ENCODE peak calls at places on chromosomes 2 and 18, in five cellular contexts. One of them, this sample, is unnamed. For H3K4me1, the result is how much of the 10 kb centered on the place peaks cover.

GRCh38 chr2:164896634-164897033 is 55.0 kb upstream of the COBLL1 start:
- DNase-seq in transverse colon: no peak
- DNase-seq in heart right ventricle: no peak
- DNase-seq in adrenal gland: no peak
- DNase-seq in A549: peak
- DNase-seq in this sample: no peak

GRCh38 chr2:120684691-120685402 is 50.8 kb upstream of the GLI2 start:
- DNase-seq in A549: no peak
- DNase-seq in heart right ventricle: no peak
- DNase-seq in adrenal gland: no peak
- DNase-seq in transverse colon: no peak
- DNase-seq in this sample: no peak

GRCh38 chr2:14524803-14525080 is 107.8 kb upstream of the LRATD1 start:
- DNase-seq in A549: no peak
- DNase-seq in adrenal gland: no peak
- DNase-seq in transverse colon: no peak
- DNase-seq in heart right ventricle: no peak
- DNase-seq in this sample: no peak

GRCh38 chr2:8679827-8680731 is 1.8 kb upstream of the ID2 start:
- DNase-seq in transverse colon: peak
- DNase-seq in heart right ventricle: peak
- DNase-seq in A549: peak
- DNase-seq in adrenal gland: peak
- DNase-seq in this sample: peak

GRCh38 chr2:29281585-29281984 is 166.4 kb downstream of the CLIP4 start:
- DNase-seq in adrenal gland: peak
- DNase-seq in A549: peak
- DNase-seq in heart right ventricle: peak
- DNase-seq in transverse colon: no peak
- DNase-seq in this sample: no peak

GRCh38 chr18:13481820-13482640 is 244.3 kb downstream of the FAM210A start:
- DNase-seq in adrenal gland: no peak
- DNase-seq in A549: no peak
- DNase-seq in heart right ventricle: no peak
- DNase-seq in transverse colon: peak
- DNase-seq in this sample: no peak

GRCh38 chr2:135299656-135300244 is 231.3 kb downstream of the ZRANB3 start:
- DNase-seq in transverse colon: no peak
- DNase-seq in adrenal gland: no peak
- DNase-seq in A549: no peak
- DNase-seq in heart right ventricle: no peak
- DNase-seq in this sample: no peak

GRCh38 chr2:126832038-126832437 is 66.7 kb upstream of the TEX51 start:
- DNase-seq in heart right ventricle: no peak
- DNase-seq in transverse colon: no peak
- DNase-seq in A549: no peak
- DNase-seq in adrenal gland: no peak
- DNase-seq in this sample: no peak

GRCh38 chr2:7835693-7836680 is 845.9 kb upstream of the ID2 start:
- DNase-seq in adrenal gland: no peak
- DNase-seq in transverse colon: no peak
- DNase-seq in A549: no peak
- DNase-seq in heart right ventricle: no peak
- DNase-seq in this sample: no peak

GRCh38 chr18:79802298-79802697 is 4.6 kb downstream of the KCNG2 start:
- DNase-seq in heart right ventricle: no peak
- DNase-seq in transverse colon: no peak
- DNase-seq in adrenal gland: no peak
- DNase-seq in A549: no peak
- DNase-seq in this sample: peak

GRCh38 chr2:199883474-199884212 is 27.4 kb upstream of the C2orf69 start:
- DNase-seq in transverse colon: no peak
- DNase-seq in adrenal gland: no peak
- DNase-seq in heart right ventricle: no peak
- DNase-seq in A549: no peak
- DNase-seq in this sample: no peak

GRCh38 chr2:204664708-204665121 is 119.4 kb downstream of the PARD3B start:
- DNase-seq in A549: peak
- DNase-seq in heart right ventricle: no peak
- DNase-seq in adrenal gland: no peak
- DNase-seq in transverse colon: no peak
- DNase-seq in this sample: no peak

GRCh38 chr18:73741946-73742345 is 405.7 kb downstream of the FBXO15 start:
- DNase-seq in heart right ventricle: no peak
- DNase-seq in adrenal gland: no peak
- DNase-seq in A549: no peak
- DNase-seq in transverse colon: no peak
- DNase-seq in this sample: no peak

GRCh38 chr2:59654753-59655152 is 898.7 kb downstream of the BCL11A start:
- DNase-seq in heart right ventricle: no peak
- DNase-seq in transverse colon: no peak
- DNase-seq in adrenal gland: peak
- DNase-seq in A549: no peak
- DNase-seq in this sample: no peak

GRCh38 chr18:25329783-25330182 is 22.2 kb downstream of the ZNF521 start:
- DNase-seq in adrenal gland: no peak
- DNase-seq in heart right ventricle: no peak
- DNase-seq in transverse colon: no peak
- DNase-seq in A549: no peak
- DNase-seq in this sample: no peak

GRCh38 chr2:45821558-45822271 is 170.2 kb downstream of the PRKCE start:
- DNase-seq in A549: peak
- DNase-seq in heart right ventricle: peak
- DNase-seq in adrenal gland: peak
- DNase-seq in transverse colon: peak
- DNase-seq in this sample: no peak

GRCh38 chr2:100614455-100615000 is 51.7 kb downstream of the PDCL3 start:
- DNase-seq in transverse colon: no peak
- DNase-seq in A549: no peak
- DNase-seq in adrenal gland: no peak
- DNase-seq in heart right ventricle: no peak
- DNase-seq in this sample: no peak

GRCh38 chr2:72778410-72778809 is 47.4 kb downstream of the EXOC6B start:
- DNase-seq in heart right ventricle: no peak
- DNase-seq in transverse colon: no peak
- DNase-seq in A549: peak
- DNase-seq in adrenal gland: no peak
- DNase-seq in this sample: no peak

GRCh38 chr18:46388295-46388694 is 268.7 kb downstream of the LOXHD1 start:
- DNase-seq in heart right ventricle: no peak
- DNase-seq in transverse colon: no peak
- DNase-seq in adrenal gland: no peak
- DNase-seq in A549: no peak
- DNase-seq in this sample: no peak

GRCh38 chr2:221385716-221386115 is 186.4 kb downstream of the EPHA4 start:
- DNase-seq in A549: no peak
- DNase-seq in adrenal gland: no peak
- DNase-seq in heart right ventricle: no peak
- DNase-seq in transverse colon: no peak
- DNase-seq in this sample: no peak

GRCh38 chr2:128378231-128379020 is 59.8 kb upstream of the HS6ST1 start:
- DNase-seq in adrenal gland: no peak
- DNase-seq in heart right ventricle: no peak
- DNase-seq in A549: no peak
- DNase-seq in transverse colon: peak
- DNase-seq in this sample: no peak

GRCh38 chr2:109457811-109458210 is 156.0 kb downstream of the SEPTIN10 start:
- DNase-seq in A549: no peak
- DNase-seq in heart right ventricle: no peak
- DNase-seq in adrenal gland: no peak
- DNase-seq in transverse colon: no peak
- DNase-seq in this sample: no peak

GRCh38 chr2:65227035-65227470 is 578 bp upstream of the ACTR2 start:
- DNase-seq in heart right ventricle: no peak
- DNase-seq in adrenal gland: peak
- DNase-seq in transverse colon: peak
- DNase-seq in A549: peak
- DNase-seq in this sample: no peak

GRCh38 chr2:180776924-180777323 is 203.5 kb upstream of the UBE2E3 start:
- DNase-seq in transverse colon: no peak
- DNase-seq in A549: no peak
- DNase-seq in adrenal gland: no peak
- DNase-seq in heart right ventricle: no peak
- DNase-seq in this sample: no peak

GRCh38 chr2:70083344-70084156 is 3.7 kb upstream of the PCBP1 start:
- DNase-seq in transverse colon: peak
- DNase-seq in heart right ventricle: no peak
- DNase-seq in A549: peak
- DNase-seq in adrenal gland: no peak
- DNase-seq in this sample: peak

GRCh38 chr2:33437297-33437696 is 39.2 kb upstream of the RASGRP3 start:
- DNase-seq in transverse colon: no peak
- DNase-seq in adrenal gland: no peak
- DNase-seq in A549: no peak
- DNase-seq in heart right ventricle: no peak
- DNase-seq in this sample: no peak

GRCh38 chr2:231294116-231294515 is 95.7 kb downstream of the ARMC9 start:
- DNase-seq in heart right ventricle: peak
- DNase-seq in A549: no peak
- DNase-seq in transverse colon: no peak
- DNase-seq in adrenal gland: peak
- DNase-seq in this sample: no peak

GRCh38 chr2:68303033-68303901 is 16.5 kb downstream of the CNRIP1 start:
- DNase-seq in adrenal gland: no peak
- DNase-seq in A549: no peak
- DNase-seq in heart right ventricle: no peak
- DNase-seq in transverse colon: no peak
- DNase-seq in this sample: no peak

GRCh38 chr2:150466770-150467640 is 20.5 kb downstream of the RND3 start:
- DNase-seq in heart right ventricle: no peak
- DNase-seq in transverse colon: no peak
- DNase-seq in adrenal gland: no peak
- DNase-seq in A549: no peak
- DNase-seq in this sample: no peak

GRCh38 chr18:50578651-50579050 is 18.8 kb downstream of the MAPK4 start:
- DNase-seq in heart right ventricle: no peak
- DNase-seq in A549: peak
- DNase-seq in adrenal gland: peak
- DNase-seq in transverse colon: no peak
- DNase-seq in this sample: no peak

GRCh38 chr18:59393381-59393780 is 34.3 kb upstream of the LMAN1 start:
- DNase-seq in A549: no peak
- DNase-seq in transverse colon: no peak
- DNase-seq in adrenal gland: no peak
- DNase-seq in heart right ventricle: no peak
- DNase-seq in this sample: no peak
- H3K4me1 ChIP-seq in A549: under half
- H3K4me1 ChIP-seq in transverse colon: under half
- H3K4me1 ChIP-seq in adrenal gland: under half
- H3K4me1 ChIP-seq in heart right ventricle: under half
- H3K4me1 ChIP-seq in this sample: under half

DNA sequence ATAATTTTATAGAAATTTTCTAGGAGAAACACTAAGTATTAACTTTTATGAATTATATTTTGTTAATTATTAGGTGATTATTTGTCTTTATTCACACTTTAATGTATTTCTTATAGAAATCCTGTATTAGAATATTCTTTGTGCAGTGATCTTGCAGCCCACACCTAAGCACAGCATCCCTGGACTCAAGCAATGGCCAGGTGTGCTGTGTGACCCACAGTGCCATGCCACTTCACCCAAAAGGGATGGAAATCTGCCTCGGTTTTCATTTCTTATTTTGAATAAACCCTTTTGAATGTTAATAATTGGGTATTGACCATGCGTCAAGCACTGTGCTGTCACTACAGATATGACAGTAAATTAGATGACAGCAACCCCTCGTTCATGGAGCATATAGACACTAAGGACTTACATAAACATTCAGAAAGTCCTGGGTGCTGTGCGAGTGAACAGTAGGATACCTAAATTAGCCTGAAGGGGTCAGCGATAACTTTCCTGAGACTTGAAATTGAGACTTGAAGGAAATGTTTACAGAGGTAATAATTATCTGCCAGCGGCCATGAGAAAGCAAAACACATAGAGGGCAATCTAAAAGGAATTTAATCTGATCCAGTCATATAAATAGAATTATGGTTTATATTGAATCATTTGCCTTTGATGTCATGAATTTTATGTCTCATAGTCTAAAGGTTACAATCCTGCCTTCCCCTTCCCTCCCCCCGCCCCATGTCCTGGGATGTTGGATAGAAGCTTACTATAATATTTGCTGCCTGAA is 52.7 kb upstream of the CALCRL start:
- DNase-seq in heart right ventricle: no peak
- DNase-seq in transverse colon: no peak
- DNase-seq in adrenal gland: no peak
- DNase-seq in A549: peak
- DNase-seq in this sample: no peak
- TF ChIP-seq CTCF in heart right ventricle: no peak
- TF ChIP-seq CTCF in transverse colon: no peak
- TF ChIP-seq CTCF in adrenal gland: no peak
- TF ChIP-seq CTCF in A549: peak
- TF ChIP-seq CTCF in this sample: no peak

GRCh38 chr18:36389027-36389426 is 91.5 kb downstream of the FHOD3 start:
- DNase-seq in adrenal gland: no peak
- DNase-seq in A549: no peak
- DNase-seq in heart right ventricle: no peak
- DNase-seq in transverse colon: no peak
- DNase-seq in this sample: no peak
- H3K4me1 ChIP-seq in adrenal gland: under half
- H3K4me1 ChIP-seq in A549: under half
- H3K4me1 ChIP-seq in heart right ventricle: half or more
- H3K4me1 ChIP-seq in transverse colon: under half
- H3K4me1 ChIP-seq in this sample: under half

DNA sequence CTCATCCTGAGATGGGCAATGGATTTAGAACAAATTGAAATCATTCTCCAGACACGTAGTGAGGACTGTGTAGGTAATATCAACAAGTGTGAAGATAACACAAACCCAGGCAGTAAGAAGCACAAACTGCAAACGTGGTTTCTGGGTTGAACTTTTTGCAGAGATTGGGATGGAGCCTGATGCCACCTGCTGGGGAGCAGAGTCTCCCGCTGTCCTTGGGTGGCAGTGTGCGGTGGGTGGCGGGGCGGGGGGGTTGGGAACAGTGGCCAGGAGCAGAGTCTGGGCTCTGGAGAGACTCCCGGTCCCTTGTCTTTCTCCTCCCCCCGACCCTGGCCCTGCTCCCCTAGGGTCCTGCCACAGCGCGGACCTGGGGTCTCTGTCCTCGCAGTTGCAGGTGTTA is 19.5 kb downstream of the TRAF3IP1 start:
- DNase-seq in heart right ventricle: no peak
- DNase-seq in transverse colon: peak
- DNase-seq in A549: peak
- DNase-seq in adrenal gland: no peak
- DNase-seq in this sample: no peak
- TF ChIP-seq CTCF in heart right ventricle: no peak
- TF ChIP-seq CTCF in transverse colon: peak
- TF ChIP-seq CTCF in A549: peak
- TF ChIP-seq CTCF in adrenal gland: peak
- TF ChIP-seq CTCF in this sample: peak

This sample was measured in Peyer's patch.